ENCODE peak calls at places on chromosome 17, in nine cellular contexts. One of them, this sample, is unnamed.

GRCh38 chr17:63171428-63172205 is 205.6 kb downstream of the TANC2 start:
- DNase-seq in AG04450: no peak
- DNase-seq in SK-N-SH: no peak
- DNase-seq in fibroblast of lung: peak; percentile 63
- DNase-seq in esophagus muscularis mucosa: no peak
- DNase-seq in NAMALWA: no peak
- DNase-seq in H7: no peak
- DNase-seq in Daoy: no peak
- DNase-seq in IMR-90: peak; percentile 73
- DNase-seq in this sample: no peak

GRCh38 chr17:29778936-29779811 is 150.9 kb downstream of the SSH2 start:
- DNase-seq in NAMALWA: peak; percentile 86
- DNase-seq in SK-N-SH: peak; percentile 75
- DNase-seq in fibroblast of lung: peak; percentile 67
- DNase-seq in IMR-90: peak; percentile 46
- DNase-seq in Daoy: peak; percentile 40
- DNase-seq in esophagus muscularis mucosa: peak; percentile 98
- DNase-seq in H7: peak; percentile 64
- DNase-seq in AG04450: no peak
- DNase-seq in this sample: peak; percentile 48

GRCh38 chr17:36920032-36921000 is 17.0 kb upstream of the LHX1 start:
- DNase-seq in NAMALWA: no peak
- DNase-seq in esophagus muscularis mucosa: no peak
- DNase-seq in AG04450: no peak
- DNase-seq in IMR-90: peak; percentile 46
- DNase-seq in Daoy: peak; percentile 87
- DNase-seq in H7: peak; percentile 69
- DNase-seq in fibroblast of lung: no peak
- DNase-seq in SK-N-SH: no peak
- DNase-seq in this sample: no peak

GRCh38 chr17:19713462-19713861 is 2.9 kb downstream of the SLC47A2 start:
- DNase-seq in esophagus muscularis mucosa: no peak
- DNase-seq in H7: peak; percentile 89
- DNase-seq in IMR-90: no peak
- DNase-seq in SK-N-SH: peak; percentile 52
- DNase-seq in AG04450: no peak
- DNase-seq in fibroblast of lung: no peak
- DNase-seq in Daoy: no peak
- DNase-seq in NAMALWA: peak; percentile 1
- DNase-seq in this sample: no peak

GRCh38 chr17:63405741-63406261 is 40.3 kb downstream of the CYB561 start:
- DNase-seq in IMR-90: peak; percentile 92
- DNase-seq in Daoy: peak; percentile 54
- DNase-seq in esophagus muscularis mucosa: no peak
- DNase-seq in AG04450: peak; percentile 68
- DNase-seq in fibroblast of lung: peak; percentile 88
- DNase-seq in SK-N-SH: peak; percentile 54
- DNase-seq in H7: no peak
- DNase-seq in NAMALWA: peak; percentile 79
- DNase-seq in this sample: no peak

GRCh38 chr17:42548993-42549755 is 3.5 kb upstream of the HSD17B1 start:
- DNase-seq in fibroblast of lung: no peak
- DNase-seq in Daoy: no peak
- DNase-seq in SK-N-SH: no peak
- DNase-seq in esophagus muscularis mucosa: no peak
- DNase-seq in IMR-90: no peak
- DNase-seq in H7: peak; percentile 41
- DNase-seq in AG04450: no peak
- DNase-seq in NAMALWA: no peak
- DNase-seq in this sample: no peak

GRCh38 chr17:17811381-17812210 is 25.2 kb downstream of the SREBF1 start:
- DNase-seq in H7: peak; percentile 82
- DNase-seq in SK-N-SH: no peak
- DNase-seq in NAMALWA: no peak
- DNase-seq in Daoy: no peak
- DNase-seq in esophagus muscularis mucosa: no peak
- DNase-seq in AG04450: no peak
- DNase-seq in IMR-90: no peak
- DNase-seq in fibroblast of lung: peak; percentile 55
- DNase-seq in this sample: no peak

GRCh38 chr17:78645421-78646295 is 68.5 kb upstream of the DNAH17 start:
- DNase-seq in AG04450: no peak
- DNase-seq in NAMALWA: no peak
- DNase-seq in Daoy: peak; percentile 70
- DNase-seq in SK-N-SH: peak; percentile 18
- DNase-seq in fibroblast of lung: peak; percentile 27
- DNase-seq in H7: peak; percentile 71
- DNase-seq in IMR-90: peak; percentile 34
- DNase-seq in esophagus muscularis mucosa: peak; percentile 94
- DNase-seq in this sample: peak; percentile 54

GRCh38 chr17:7912927-7913524 is 3.1 kb downstream of the RNF227 start:
- DNase-seq in NAMALWA: peak; percentile 85
- DNase-seq in esophagus muscularis mucosa: no peak
- DNase-seq in AG04450: peak; percentile 64
- DNase-seq in Daoy: peak; percentile 68
- DNase-seq in H7: peak; percentile 82
- DNase-seq in fibroblast of lung: peak; percentile 86
- DNase-seq in SK-N-SH: peak; percentile 76
- DNase-seq in IMR-90: peak; percentile 80
- DNase-seq in this sample: peak; percentile 33

GRCh38 chr17:83192161-83192788 is 112.9 kb downstream of the METRNL start:
- DNase-seq in fibroblast of lung: peak; percentile 44
- DNase-seq in IMR-90: peak; percentile 50
- DNase-seq in H7: no peak
- DNase-seq in NAMALWA: no peak
- DNase-seq in AG04450: no peak
- DNase-seq in SK-N-SH: no peak
- DNase-seq in Daoy: no peak
- DNase-seq in esophagus muscularis mucosa: no peak
- DNase-seq in this sample: no peak

GRCh38 chr17:8119575-8120519 is 1.5 kb upstream of the ALOXE3 start:
- DNase-seq in NAMALWA: peak; percentile 94
- DNase-seq in fibroblast of lung: peak; percentile 97
- DNase-seq in H7: peak; percentile 63
- DNase-seq in AG04450: peak; percentile 83
- DNase-seq in Daoy: peak; percentile 88
- DNase-seq in esophagus muscularis mucosa: peak; percentile 96
- DNase-seq in IMR-90: peak; percentile 92
- DNase-seq in SK-N-SH: peak; percentile 53
- DNase-seq in this sample: peak; percentile 71

GRCh38 chr17:17808706-17809432 is 27.9 kb downstream of the SREBF1 start:
- DNase-seq in IMR-90: peak; percentile 37
- DNase-seq in H7: peak; percentile 79
- DNase-seq in Daoy: no peak
- DNase-seq in SK-N-SH: no peak
- DNase-seq in AG04450: no peak
- DNase-seq in fibroblast of lung: peak; percentile 58
- DNase-seq in NAMALWA: no peak
- DNase-seq in esophagus muscularis mucosa: no peak
- DNase-seq in this sample: no peak

GRCh38 chr17:63140255-63140654 is 174.2 kb downstream of the TANC2 start:
- DNase-seq in SK-N-SH: no peak
- DNase-seq in AG04450: no peak
- DNase-seq in Daoy: peak; percentile 19
- DNase-seq in NAMALWA: peak; percentile 94
- DNase-seq in H7: no peak
- DNase-seq in esophagus muscularis mucosa: no peak
- DNase-seq in IMR-90: peak; percentile 58
- DNase-seq in fibroblast of lung: peak; percentile 67
- DNase-seq in this sample: peak; percentile 40